ENCODE peak calls at places on chromosomes 5 and 9, in ten cellular contexts. E, O, I, R, Z, K, P, B, V and C are unnamed samples.

GRCh38 chr5:132608107-132608506 is 49.9 kb upstream of the IL13 start:
- DNase-seq in V (no peak), Z (peak), I (no peak), R (no peak), B (no peak), E (no peak), K (no peak), O (no peak), P (no peak), C (no peak)

GRCh38 chr5:169213479-169213878 is 87.5 kb downstream of the SLIT3 start:
- DNase-seq in E (no peak), K (no peak), Z (peak), O (no peak), I (no peak), P (no peak), R (no peak), B (no peak), V (no peak), C (no peak)

GRCh38 chr9:21747171-21747570 is 55.3 kb upstream of the MTAP start:
- DNase-seq in Z (no peak), I (no peak), R (no peak), V (no peak), K (no peak), P (no peak), E (no peak), B (no peak), O (no peak), C (no peak)

GRCh38 chr5:136064510-136064909 is 35.7 kb downstream of the TGFBI start:
- DNase-seq in P (no peak), B (no peak), R (no peak), Z (no peak), E (no peak), V (no peak), I (no peak), O (no peak), K (no peak), C (no peak)

GRCh38 chr5:122142480-122142879 is 13.1 kb downstream of the ZNF474 start:
- DNase-seq in I (no peak), V (no peak), P (no peak), Z (no peak), E (no peak), K (no peak), O (peak), R (no peak), B (no peak), C (no peak)

GRCh38 chr5:60700347-60700815 is 415 bp upstream of the DEPDC1B start:
- DNase-seq in P (no peak), R (no peak), I (no peak), Z (no peak), B (no peak), E (peak), V (no peak), K (peak), O (peak), C (peak)

GRCh38 chr5:135139397-135140134 is 105.5 kb upstream of the PITX1 start:
- DNase-seq in I (no peak), Z (peak), R (no peak), O (peak), K (peak), E (no peak), P (peak), B (no peak), V (peak), C (no peak)

GRCh38 chr9:34744295-34745221 is 34.6 kb upstream of the CCL21 start:
- DNase-seq in V (no peak), P (no peak), I (no peak), Z (peak), R (no peak), B (no peak), E (no peak), O (peak), K (no peak), C (peak)

GRCh38 chr9:88460583-88461332 is 72.5 kb downstream of the SPIN1 start:
- DNase-seq in K (no peak), I (no peak), V (no peak), E (no peak), R (no peak), O (no peak), P (no peak), B (peak), Z (no peak), C (no peak)

GRCh38 chr5:67997892-67998457 is 217.6 kb upstream of the PIK3R1 start:
- DNase-seq in R (no peak), B (no peak), O (no peak), I (no peak), V (no peak), K (no peak), Z (no peak), E (no peak), P (no peak), C (no peak)

GRCh38 chr9:93223241-93224180 is 39.6 kb downstream of the WNK2 start:
- DNase-seq in Z (peak), R (no peak), V (no peak), I (no peak), K (peak), B (no peak), E (no peak), O (peak), P (peak), C (peak)

GRCh38 chr9:87109182-87109581 is 161.9 kb upstream of the GAS1 start:
- DNase-seq in B (no peak), I (no peak), O (no peak), V (no peak), Z (no peak), R (no peak), P (no peak), K (no peak), E (no peak), C (no peak)

GRCh38 chr9:33858346-33858869 is 41.4 kb downstream of the UBE2R2 start:
- DNase-seq in V (no peak), Z (no peak), E (no peak), O (no peak), I (no peak), R (no peak), B (no peak), K (no peak), P (no peak), C (no peak)

GRCh38 chr5:181100121-181101015 is 30.6 kb downstream of the OR2V1 start:
- DNase-seq in B (peak), R (no peak), P (no peak), O (peak), K (no peak), Z (no peak), V (peak), E (no peak), I (no peak), C (no peak)

GRCh38 chr5:132481243-132482211 is 9.0 kb downstream of the IRF1 start:
- DNase-seq in O (no peak), K (no peak), E (no peak), B (no peak), I (no peak), Z (no peak), V (no peak), R (no peak), P (no peak), C (no peak)

GRCh38 chr9:128150594-128151342 is 1.5 kb downstream of the LCN2 start:
- DNase-seq in I (no peak), O (no peak), V (peak), K (peak), B (no peak), Z (no peak), E (no peak), P (peak), R (no peak), C (no peak)

GRCh38 chr5:97009921-97010320 is 74.0 kb downstream of the LNPEP start:
- DNase-seq in R (no peak), V (no peak), O (no peak), K (no peak), B (no peak), I (no peak), P (no peak), Z (no peak), E (no peak), C (no peak)

GRCh38 chr9:127863179-127863578 is 8.7 kb upstream of the ENG start:
- DNase-seq in B (no peak), E (no peak), Z (no peak), O (no peak), K (no peak), I (no peak), V (no peak), R (no peak), P (no peak), C (no peak)

GRCh38 chr5:177550120-177550519 is 4.2 kb downstream of the FAM193B start:
- DNase-seq in Z (no peak), V (no peak), R (no peak), B (no peak), K (no peak), E (no peak), I (no peak), P (no peak), O (no peak), C (no peak)

GRCh38 chr5:143119881-143120341 is 283.6 kb downstream of the NR3C1 start:
- DNase-seq in Z (no peak), P (no peak), I (no peak), K (no peak), B (no peak), R (no peak), O (no peak), V (no peak), E (no peak), C (no peak)

GRCh38 chr9:123225374-123225813 is 43.0 kb downstream of the STRBP start:
- DNase-seq in K (peak), V (no peak), P (peak), E (peak), I (no peak), B (peak), Z (peak), O (peak), R (no peak), C (peak)

GRCh38 chr5:125408582-125409069 is 662.2 kb upstream of the ZNF608 start:
- DNase-seq in P (no peak), K (peak), R (no peak), E (no peak), V (no peak), O (peak), Z (peak), B (no peak), I (no peak), C (no peak)